ENCODE peak calls at places on chromosomes 4 and X, in five cellular contexts. M, P, U, N and J are unnamed samples.

GRCh38 chrX:53263597-53264094 is 17.7 kb downstream of the IQSEC2 start:
- DNase-seq in M (no peak), P (no peak), U (no peak), N (no peak), J (no peak)

GRCh38 chr4:107888237-107888636 is 43.1 kb upstream of the CYP2U1 start:
- DNase-seq in M (no peak), P (no peak), U (no peak), N (peak; percentile 6), J (no peak)

GRCh38 chr4:86946868-86947493 is 12.2 kb downstream of the AFF1 start:
- DNase-seq in M (no peak), P (no peak), U (no peak), N (no peak), J (no peak)

GRCh38 chrX:22345884-22346283 is 73.2 kb downstream of the CBLL2 start:
- DNase-seq in M (no peak), P (no peak), U (no peak), N (no peak), J (no peak)

GRCh38 chr4:53490161-53490915 is 100.9 kb downstream of the LNX1 start:
- DNase-seq in M (no peak), P (no peak), U (no peak), N (no peak), J (no peak)

GRCh38 chr4:106266201-106266600 is 49.8 kb downstream of the TBCK start:
- DNase-seq in M (no peak), P (no peak), U (no peak), N (peak; percentile 84), J (no peak)

GRCh38 chrX:131288738-131289511 is at the start of gene IGSF1:
- DNase-seq in M (no peak), P (peak; percentile 4), U (no peak), N (peak; percentile 40), J (peak; percentile 9)

GRCh38 chr4:74100531-74100930 is 1.5 kb upstream of the CXCL2 start:
- DNase-seq in M (no peak), P (no peak), U (no peak), N (no peak), J (no peak)

GRCh38 chr4:145347684-145348083 is 134.0 kb upstream of the SMAD1 start:
- DNase-seq in M (no peak), P (no peak), U (no peak), N (no peak), J (no peak)

GRCh38 chrX:21004835-21005234 is 369.4 kb upstream of the CNKSR2 start:
- DNase-seq in M (no peak), P (no peak), U (no peak), N (no peak), J (no peak)

GRCh38 chr4:123922847-123923246 is 526.3 kb downstream of the SPRY1 start:
- DNase-seq in M (no peak), P (no peak), U (no peak), N (peak; percentile 13), J (no peak)

GRCh38 chr4:142281999-142282398 is 564.1 kb downstream of the INPP4B start:
- DNase-seq in M (no peak), P (no peak), U (no peak), N (no peak), J (no peak)

GRCh38 chrX:50814701-50815476 is 895 bp upstream of the SHROOM4 start:
- DNase-seq in M (no peak), P (no peak), U (no peak), N (no peak), J (no peak)

GRCh38 chrX:150692837-150693781 is at the start of gene MTMR1:
- DNase-seq in M (peak; percentile 55), P (peak; percentile 19), U (peak; percentile 48), N (peak; percentile 22), J (peak; percentile 58)

GRCh38 chrX:153406011-153406410 is 4.9 kb upstream of the PNMA6E start:
- DNase-seq in M (no peak), P (no peak), U (no peak), N (no peak), J (no peak)

GRCh38 chr4:123849495-123849894 is 452.9 kb downstream of the SPRY1 start:
- DNase-seq in M (no peak), P (no peak), U (no peak), N (no peak), J (no peak)

GRCh38 chr4:15890246-15890829 is 48.2 kb downstream of the FGFBP1 start:
- DNase-seq in M (no peak), P (no peak), U (no peak), N (no peak), J (peak; percentile 22)

GRCh38 chrX:13721819-13722527 is 12.4 kb downstream of the TRAPPC2 start:
- DNase-seq in M (no peak), P (no peak), U (no peak), N (peak; percentile 30), J (no peak)

GRCh38 chrX:147602297-147602696 is 309.4 kb upstream of the FMR1 start:
- DNase-seq in M (no peak), P (no peak), U (no peak), N (peak; percentile 25), J (no peak)

GRCh38 chrX:139750390-139750789 is 42.4 kb upstream of the MCF2 start:
- DNase-seq in M (no peak), P (no peak), U (no peak), N (no peak), J (no peak)

GRCh38 chr4:14364953-14365533 is 637.2 kb upstream of the CPEB2 start:
- DNase-seq in M (no peak), P (peak; percentile 43), U (no peak), N (no peak), J (no peak)

GRCh38 chr4:152293527-152293926 is 242.4 kb downstream of the FBXW7 start:
- DNase-seq in M (no peak), P (no peak), U (no peak), N (no peak), J (no peak)

GRCh38 chr4:30802622-30803323 is 82.6 kb downstream of the PCDH7 start:
- DNase-seq in M (no peak), P (no peak), U (no peak), N (no peak), J (no peak)

GRCh38 chr4:126627255-126627654 is 1005.5 kb upstream of the INTU start:
- DNase-seq in M (no peak), P (no peak), U (no peak), N (peak; percentile 32), J (no peak)

GRCh38 chr4:140186651-140187315 is 32.8 kb upstream of the MAML3 start:
- DNase-seq in M (no peak), P (peak; percentile 41), U (no peak), N (no peak), J (no peak)

GRCh38 chr4:74934016-74934821 is 1.3 kb downstream of the PARM1 start:
- DNase-seq in M (no peak), P (peak; percentile 62), U (peak; percentile 79), N (peak; percentile 39), J (peak; percentile 57)

GRCh38 chr4:111216791-111217190 is 593.9 kb upstream of the PITX2 start:
- DNase-seq in M (no peak), P (no peak), U (no peak), N (no peak), J (no peak)

GRCh38 chrX:40240844-40241243 is 143.1 kb upstream of the BCOR start:
- DNase-seq in M (no peak), P (no peak), U (no peak), N (no peak), J (no peak)

GRCh38 chrX:119790977-119791436 is 423 bp downstream of the RPL39 start:
- DNase-seq in M (no peak), P (peak; percentile 4), U (no peak), N (no peak), J (no peak)

GRCh38 chr4:149999485-150000074 is 78.7 kb upstream of the DCLK2 start:
- DNase-seq in M (no peak), P (no peak), U (no peak), N (peak; percentile 82), J (peak; percentile 17)

GRCh38 chr4:73448448-73449203 is 12.6 kb downstream of the AFP start:
- DNase-seq in M (no peak), P (no peak), U (no peak), N (no peak), J (no peak)

GRCh38 chr4:77994194-77994721 is 62.9 kb upstream of the FRAS1 start:
- DNase-seq in M (no peak), P (peak; percentile 43), U (no peak), N (no peak), J (no peak)

GRCh38 chrX:23844502-23845138 is 61.6 kb downstream of the SAT1 start:
- DNase-seq in M (no peak), P (no peak), U (no peak), N (peak; percentile 42), J (no peak)

GRCh38 chr4:128277856-128278255 is 9.8 kb downstream of the PGRMC2 start:
- DNase-seq in M (no peak), P (no peak), U (no peak), N (no peak), J (no peak)

GRCh38 chrX:118495958-118496762 is 545 bp downstream of the DOCK11 start:
- DNase-seq in M (peak; percentile 68), P (peak; percentile 10), U (peak; percentile 81), N (peak; percentile 59), J (peak; percentile 79)

GRCh38 chr4:20249333-20249732 is 2.4 kb upstream of the SLIT2 start:
- DNase-seq in M (no peak), P (no peak), U (no peak), N (peak; percentile 65), J (no peak)

GRCh38 chr4:1172971-1173757 is 781 bp upstream of the SPON2 start:
- DNase-seq in M (no peak), P (no peak), U (no peak), N (no peak), J (no peak)

GRCh38 chrX:149711545-149712236 is at the start of gene MAGEA11:
- DNase-seq in M (no peak), P (no peak), U (no peak), N (no peak), J (no peak)

GRCh38 chr4:5471206-5471605 is 237.2 kb downstream of the EVC2 start:
- DNase-seq in M (no peak), P (no peak), U (no peak), N (no peak), J (no peak)